ENCODE peak calls at places on chromosomes 12 and 14, in six cellular contexts. N is cardiac fibroblast; C is adrenal gland; B is epithelial cell of esophagus; E is CD4-positive, CD25-positive, alpha-beta regulatory T cell; U is SK-N-SH. Q is an unnamed sample.

GRCh38 chr12:113088971-113089756 is 32.6 kb downstream of the DTX1 start:
- DNase-seq in N (no peak), C (no peak), B (no peak), E (no peak), U (no peak), Q (peak; percentile 76)

GRCh38 chr14:75877292-75877691 is 104.5 kb downstream of the TGFB3 start:
- DNase-seq in U (no peak), E (no peak), B (peak; percentile 92), N (peak; percentile 94), C (no peak), Q (peak; percentile 60)

GRCh38 chr14:40119321-40119720 is 687.1 kb upstream of the FBXO33 start:
- DNase-seq in B (no peak), U (no peak), C (no peak), E (no peak), N (no peak), Q (no peak)

GRCh38 chr12:120056739-120057138 is 59.8 kb downstream of the RAB35 start:
- DNase-seq in N (no peak), C (no peak), B (no peak), E (no peak), U (no peak), Q (no peak)

GRCh38 chr12:124448241-124448954 is 119.0 kb downstream of the NCOR2 start:
- DNase-seq in U (no peak), B (no peak), N (no peak), E (no peak), C (no peak), Q (no peak)

GRCh38 chr14:87241018-87241779 is 751.8 kb downstream of the GALC start:
- DNase-seq in N (no peak), U (no peak), E (no peak), C (no peak), B (no peak), Q (no peak)

GRCh38 chr14:30906752-30907658 is 32.6 kb downstream of the COCH start:
- DNase-seq in C (no peak), E (no peak), U (peak; percentile 26), N (peak; percentile 43), B (peak; percentile 47), Q (peak; percentile 16)

GRCh38 chr12:79301181-79301580 is 389.6 kb downstream of the PAWR start:
- DNase-seq in U (no peak), E (no peak), C (no peak), N (no peak), B (no peak), Q (no peak)

GRCh38 chr12:100797246-100797645 is 2.7 kb downstream of the ANO4 start:
- DNase-seq in B (no peak), C (no peak), N (no peak), U (no peak), E (no peak), Q (no peak)

DNA sequence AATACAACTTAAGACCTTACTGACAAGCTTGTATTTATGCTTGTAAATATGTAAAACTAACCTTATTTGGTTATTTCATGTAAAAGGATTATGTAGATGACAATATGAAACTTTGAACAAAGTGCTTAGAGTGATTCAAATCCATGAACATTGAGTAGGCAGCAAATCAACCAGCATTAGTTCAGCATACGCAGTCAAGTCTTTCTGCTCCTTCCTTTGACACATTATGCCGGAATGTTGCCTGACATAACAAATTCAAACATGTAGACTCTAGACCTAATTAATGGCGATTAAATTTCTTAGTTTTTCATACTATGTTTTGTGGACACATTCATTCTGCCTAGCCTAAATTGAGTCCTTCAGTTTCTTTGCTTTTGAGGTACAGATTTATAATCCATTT is 105.3 kb downstream of the FGD4 start:
- DNase-seq in N (no peak), U (no peak), E (no peak), B (peak; percentile 91), C (no peak), Q (no peak)
- H3K4me3 ChIP-seq in N (no peak overlapping the region), U (no peak overlapping the region), E (no peak overlapping the region), B (no peak overlapping the region), C (no peak overlapping the region), Q (no peak overlapping the region)

DNA sequence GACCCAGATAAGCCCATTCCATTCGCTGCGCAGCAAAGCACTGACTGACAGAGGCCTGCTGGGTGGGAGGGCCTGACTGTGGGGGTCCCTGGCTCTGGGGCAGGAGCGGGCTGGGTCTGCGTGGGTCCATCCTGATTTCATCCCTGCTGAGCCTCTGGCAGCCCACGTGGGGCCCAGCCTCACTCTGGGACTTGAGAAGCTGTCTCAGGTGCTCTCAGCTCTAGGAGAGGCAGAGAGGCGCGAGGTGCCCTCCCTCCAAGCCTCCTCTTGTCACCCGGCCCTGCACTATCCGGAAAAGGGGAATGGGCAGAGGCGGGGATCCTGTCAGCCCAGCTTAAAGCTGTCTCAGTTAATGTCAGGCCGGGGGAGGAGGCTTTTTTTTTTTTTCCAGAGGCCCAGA is 907 bp downstream of the ABCB9 start:
- DNase-seq in U (no peak), C (no peak), E (no peak), B (no peak), N (no peak), Q (no peak)
- H3K4me3 ChIP-seq in U (peak overlapping the region; percentile 90), C (peak overlapping the region; percentile 89), E (no peak overlapping the region), B (peak overlapping the region; percentile 78), N (peak overlapping the region; percentile 88), Q (no peak overlapping the region)

GRCh38 chr14:69637503-69638030 is 26.2 kb downstream of the SUSD6 start:
- DNase-seq in C (peak; percentile 86), U (peak; percentile 73), N (no peak), E (no peak), B (no peak), Q (no peak)
- H3K4me3 ChIP-seq in C (no peak overlapping the region), U (peak overlapping the region; percentile 16), N (no peak overlapping the region), E (peak overlapping the region; percentile 69), B (no peak overlapping the region), Q (no peak overlapping the region)

DNA sequence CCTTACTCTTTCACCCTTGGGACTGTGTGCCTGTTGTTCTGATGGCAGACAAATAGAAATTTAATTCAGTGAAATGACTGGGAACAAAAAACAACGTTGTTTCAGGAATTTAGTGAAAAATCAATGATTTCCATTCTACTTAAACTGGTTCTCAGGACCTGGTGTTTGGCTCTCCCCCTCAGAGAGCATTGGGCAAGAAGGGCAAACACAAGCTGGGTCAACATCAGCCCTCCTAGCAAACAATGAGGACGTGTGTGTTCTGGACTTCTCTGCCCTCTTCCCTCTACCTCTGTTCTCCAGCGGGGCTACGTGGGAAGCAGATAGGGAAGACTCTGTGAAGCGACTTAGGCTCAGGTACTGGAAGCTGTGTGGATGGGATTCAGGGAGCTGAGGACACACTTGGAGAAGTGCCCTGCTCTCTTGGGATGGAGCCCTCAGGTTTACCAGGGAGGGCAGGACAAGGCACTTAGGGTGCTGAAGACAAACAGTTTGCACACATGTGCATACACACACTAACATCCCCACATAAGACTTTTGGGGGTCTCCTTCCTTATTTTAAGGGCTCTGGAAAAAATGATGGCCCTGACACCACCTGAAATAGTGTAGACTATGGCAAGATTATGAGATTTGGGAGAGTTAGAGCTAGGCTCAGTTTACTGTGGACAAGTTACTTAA is 7.6 kb upstream of the SERPINA1 start:
- DNase-seq in U (no peak), B (no peak), E (no peak), C (no peak), N (no peak), Q (no peak)
- H3K4me3 ChIP-seq in U (no peak overlapping the region), B (no peak overlapping the region), E (no peak overlapping the region), C (no peak overlapping the region), N (no peak overlapping the region), Q (no peak overlapping the region)

Q was measured in Jurkat, Clone E6-1.